ENCODE peak calls at places on chromosome 14, in five cellular contexts. S, A, K, R and U are unnamed samples. For H3K36me3, the result is how much of the 10 kb centered on the place peaks cover.

GRCh38 chr14:50050171-50050570 is 66.2 kb downstream of the VCPKMT start:
- DNase-seq in S (no peak), A (no peak), K (no peak), R (no peak), U (no peak)

GRCh38 chr14:64755661-64756265 is 51.5 kb downstream of the PLEKHG3 start:
- DNase-seq in S (no peak), A (peak), K (no peak), R (peak), U (no peak)

GRCh38 chr14:98721061-98721460 is 550.9 kb downstream of the BCL11B start:
- DNase-seq in S (no peak), A (no peak), K (no peak), R (no peak), U (no peak)

GRCh38 chr14:54722791-54723432 is 156.0 kb downstream of the SAMD4A start:
- DNase-seq in S (no peak), A (no peak), K (no peak), R (no peak), U (no peak)

GRCh38 chr14:72651081-72651480 is 242.8 kb downstream of the DPF3 start:
- DNase-seq in S (no peak), A (no peak), K (no peak), R (no peak), U (no peak)

GRCh38 chr14:63671987-63672386 is 30.3 kb upstream of the WDR89 start:
- DNase-seq in S (no peak), A (no peak), K (no peak), R (no peak), U (no peak)

GRCh38 chr14:105999361-106000028 is 473.1 kb downstream of the TMEM121 start:
- DNase-seq in S (peak), A (peak), K (peak), R (no peak), U (peak)

GRCh38 chr14:33617154-33617553 is 333.7 kb downstream of the EGLN3 start:
- DNase-seq in S (no peak), A (no peak), K (no peak), R (peak), U (no peak)

GRCh38 chr14:61570188-61570960 is 124.9 kb upstream of the HIF1A start:
- DNase-seq in S (no peak), A (no peak), K (no peak), R (peak), U (no peak)

GRCh38 chr14:66496911-66497310 is 10.7 kb downstream of the CCDC196 start:
- DNase-seq in S (no peak), A (no peak), K (no peak), R (no peak), U (no peak)

GRCh38 chr14:73285979-73286378 is 48.7 kb downstream of the PAPLN start:
- DNase-seq in S (no peak), A (no peak), K (no peak), R (no peak), U (no peak)

GRCh38 chr14:31127690-31128089 is 79.9 kb downstream of the HECTD1 start:
- DNase-seq in S (no peak), A (no peak), K (no peak), R (no peak), U (no peak)

GRCh38 chr14:51328089-51328941 is 88.3 kb downstream of the TMX1 start:
- DNase-seq in S (no peak), A (peak), K (no peak), R (peak), U (peak)

GRCh38 chr14:104596451-104596918 is 8.1 kb downstream of the TMEM179 start:
- DNase-seq in S (peak), A (peak), K (no peak), R (no peak), U (peak)

GRCh38 chr14:59664741-59665140 is 88.1 kb upstream of the CCDC175 start:
- DNase-seq in S (no peak), A (no peak), K (no peak), R (no peak), U (no peak)

GRCh38 chr14:96100171-96101064 is 61.3 kb downstream of the C14orf132 start:
- DNase-seq in S (peak), A (peak), K (peak), R (peak), U (peak)

GRCh38 chr14:52327374-52328226 is 13.5 kb downstream of the PTGER2 start:
- DNase-seq in S (no peak), A (no peak), K (no peak), R (no peak), U (no peak)

GRCh38 chr14:103122578-103123127 is 608 bp upstream of the TNFAIP2 start:
- DNase-seq in S (peak), A (no peak), K (no peak), R (no peak), U (no peak)

GRCh38 chr14:56720703-56721426 is 89.4 kb downstream of the OTX2 start:
- DNase-seq in S (no peak), A (no peak), K (no peak), R (no peak), U (no peak)

GRCh38 chr14:73823339-73823885 is 28.2 kb upstream of the PTGR2 start:
- DNase-seq in S (no peak), A (no peak), K (no peak), R (no peak), U (no peak)

GRCh38 chr14:104550340-104550848 is 29.2 kb upstream of the C14orf180 start:
- DNase-seq in S (no peak), A (peak), K (no peak), R (no peak), U (no peak)

GRCh38 chr14:72781476-72782181 is 112.3 kb downstream of the DPF3 start:
- DNase-seq in S (no peak), A (no peak), K (no peak), R (no peak), U (no peak)

GRCh38 chr14:20683125-20683895 is 1.1 kb upstream of the RNASE4 start:
- DNase-seq in S (peak), A (peak), K (peak), R (peak), U (peak)

GRCh38 chr14:64788706-64789105 is 84.5 kb downstream of the PLEKHG3 start:
- DNase-seq in S (no peak), A (no peak), K (no peak), R (peak), U (no peak)

GRCh38 chr14:94066089-94066676 is 14.8 kb downstream of the DDX24 start:
- DNase-seq in S (no peak), A (no peak), K (no peak), R (peak), U (no peak)
- H3K4me3 ChIP-seq in S (no peak), A (no peak), K (no peak), R (no peak), U (no peak)

DNA sequence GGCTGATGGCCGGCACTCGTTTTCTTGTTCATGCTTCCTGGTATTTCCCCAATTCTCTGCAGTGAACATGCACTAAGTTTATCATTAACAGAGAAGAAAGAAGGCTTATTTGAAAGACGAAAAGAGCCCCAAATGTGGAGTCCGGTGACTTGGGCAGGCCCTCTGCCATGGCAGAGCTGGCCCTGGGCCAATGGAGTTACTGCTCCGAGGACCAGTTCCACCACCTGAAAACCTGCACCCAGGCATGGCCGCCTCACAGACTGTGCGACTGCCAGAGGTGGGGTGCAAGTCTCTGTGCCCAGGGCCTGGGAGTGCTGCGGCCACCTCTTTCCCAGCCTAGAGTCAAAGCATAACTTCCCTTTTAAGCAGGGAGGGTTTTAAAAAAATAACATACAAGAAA is 24.9 kb downstream of the DEGS2 start:
- DNase-seq in S (no peak), A (no peak), K (peak), R (no peak), U (no peak)
- H3K36me3 ChIP-seq in S (under half), A (under half), K (half or more), R (under half), U (under half)

GRCh38 chr14:79645753-79646362 is 565.4 kb downstream of the DIO2 start:
- DNase-seq in S (no peak), A (no peak), K (no peak), R (no peak), U (no peak)

GRCh38 chr14:79649856-79650255 is 561.4 kb downstream of the DIO2 start:
- DNase-seq in S (no peak), A (no peak), K (no peak), R (no peak), U (no peak)
- H3K4me3 ChIP-seq in S (no peak), A (no peak), K (no peak), R (no peak), U (no peak)

DNA sequence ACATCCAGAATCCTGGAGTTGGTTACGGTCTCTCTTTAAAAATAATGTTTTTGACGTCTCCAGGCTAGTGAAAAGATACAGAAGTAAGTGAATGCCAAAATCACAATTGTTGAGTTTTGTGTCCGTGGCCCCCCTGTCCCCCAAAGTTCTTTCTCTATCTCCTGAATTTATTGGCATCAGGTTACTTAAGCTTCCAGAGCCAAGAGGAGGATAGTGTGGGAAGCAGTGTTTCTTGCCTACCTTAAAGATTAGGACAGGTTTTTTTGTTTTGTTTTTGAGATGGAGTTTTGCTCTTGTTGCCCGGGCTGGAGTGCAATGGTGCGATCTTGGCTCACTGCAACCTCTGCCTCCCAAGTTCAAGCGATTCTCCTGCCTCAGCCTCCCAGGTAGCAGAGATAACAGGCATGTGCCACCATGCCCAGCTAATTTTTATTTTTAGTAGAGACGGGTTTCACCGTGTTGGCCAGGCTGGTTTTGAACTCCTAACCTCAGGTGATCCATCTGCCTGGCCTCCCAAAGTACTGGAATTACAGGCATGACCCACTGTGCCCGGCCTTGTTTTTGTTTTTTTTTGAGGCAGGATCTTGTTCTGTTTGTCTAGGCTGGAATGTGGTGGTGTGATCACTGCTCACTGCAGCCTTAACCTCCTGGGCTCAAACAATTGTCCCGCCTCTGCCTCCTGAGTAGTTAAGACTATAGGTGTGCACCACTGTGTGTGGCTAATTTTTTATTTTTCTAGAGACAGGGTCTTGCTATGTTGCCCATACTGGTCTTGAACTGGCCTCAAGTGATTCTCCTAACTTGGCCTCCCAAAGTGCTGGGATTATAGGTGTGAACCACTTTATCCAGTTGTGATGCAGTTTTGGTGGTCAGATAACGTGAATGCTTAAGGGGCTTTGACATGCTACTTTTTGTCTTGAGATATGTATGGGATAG is 5.4 kb downstream of the SRSF5 start:
- DNase-seq in S (no peak), A (no peak), K (no peak), R (no peak), U (no peak)
- H3K36me3 ChIP-seq in S (half or more), A (half or more), K (half or more), R (half or more), U (under half)

DNA sequence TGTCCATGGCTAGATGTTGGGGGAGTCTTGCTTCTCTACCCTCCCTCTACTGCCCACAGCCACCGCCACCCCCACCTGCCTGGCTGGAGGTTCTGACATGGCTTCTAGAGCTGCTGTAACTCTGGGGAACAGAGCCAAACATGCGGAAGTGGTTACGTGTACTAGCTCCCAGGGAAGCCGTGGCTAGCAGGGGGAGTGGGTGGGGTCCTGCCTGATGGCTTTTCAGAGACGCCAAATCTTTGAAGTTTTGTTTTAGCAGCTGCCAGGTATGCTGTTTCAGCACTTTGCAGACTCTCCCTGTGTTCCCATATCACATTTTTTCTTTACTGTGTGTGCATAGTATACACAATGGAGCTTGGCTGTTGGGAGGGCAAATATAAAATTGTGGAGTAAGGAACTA is 150.3 kb downstream of the TGFB3 start:
- DNase-seq in S (peak), A (peak), K (peak), R (peak), U (no peak)
- H3K4me3 ChIP-seq in S (no peak), A (no peak), K (no peak), R (peak), U (no peak)

GRCh38 chr14:67566908-67567307 is 33.2 kb downstream of the PIGH start:
- DNase-seq in S (no peak), A (no peak), K (no peak), R (no peak), U (peak)

GRCh38 chr14:67569011-67569650 is 30.9 kb downstream of the PIGH start:
- DNase-seq in S (no peak), A (no peak), K (no peak), R (no peak), U (no peak)

GRCh38 chr14:67569651-67570290 is 30.3 kb downstream of the PIGH start:
- DNase-seq in S (no peak), A (no peak), K (no peak), R (no peak), U (peak)

GRCh38 chr14:67570453-67570852 is 29.6 kb downstream of the PIGH start:
- DNase-seq in S (no peak), A (no peak), K (no peak), R (no peak), U (no peak)

GRCh38 chr14:67567654-67568053 is 32.4 kb downstream of the PIGH start:
- DNase-seq in S (no peak), A (no peak), K (peak), R (no peak), U (peak)
- H3K36me3 ChIP-seq in S (under half), A (under half), K (under half), R (under half), U (under half)